ENCODE peak calls at places on chromosomes 12 and 14, in six cellular contexts. N is coronary artery; W is stimulated activated CD8-positive, alpha-beta memory T cell treated with anti-CD3 and anti-CD28 coated beads, Interleukin-7, amount 100 ng/mL, for 1 hour; V is COR-L47; O is neural crest cell; T is stimulated activated CD4-positive, alpha-beta T cell treated with anti-CD3 and anti-CD28 coated beads, Interleukin-1b, Interleukin-23, amount 100 ng/mL, for 24 hours. Q is an unnamed sample.

GRCh38 chr12:47356129-47356622 is 276.4 kb upstream of the AMIGO2 start:
- DNase-seq in N (no peak), W (no peak), V (no peak), O (no peak), T (no peak), Q (no peak)

GRCh38 chr12:6838854-6839253 is 1.9 kb upstream of the GNB3 start:
- DNase-seq in N (no peak), W (no peak), V (no peak), O (no peak), T (no peak), Q (no peak)

GRCh38 chr12:54027442-54027786 is 826 bp upstream of the HOXC6 start:
- DNase-seq in N (no peak), W (no peak), V (no peak), O (no peak), T (no peak), Q (no peak)

GRCh38 chr12:20588057-20588456 is 107.1 kb upstream of the SLCO1C1 start:
- DNase-seq in N (no peak), W (no peak), V (no peak), O (no peak), T (no peak), Q (peak; percentile 57)

GRCh38 chr12:48618541-48618940 is 48.7 kb upstream of the LALBA start:
- DNase-seq in N (no peak), W (peak; percentile 56), V (peak; percentile 33), O (peak; percentile 84), T (peak; percentile 67), Q (peak; percentile 73)

GRCh38 chr14:77123381-77124344 is 17.9 kb downstream of the ZDHHC22 start:
- DNase-seq in N (peak; percentile 60), W (no peak), V (peak; percentile 93), O (no peak), T (no peak), Q (peak; percentile 81)

GRCh38 chr14:32986791-32987545 is 48.3 kb downstream of the NPAS3 start:
- DNase-seq in N (no peak), W (no peak), V (no peak), O (peak; percentile 53), T (no peak), Q (peak; percentile 76)

GRCh38 chr12:90211017-90211416 is 502.4 kb upstream of the ATP2B1 start:
- DNase-seq in N (no peak), W (no peak), V (no peak), O (no peak), T (no peak), Q (no peak)

GRCh38 chr12:124130717-124131670 is 158.0 kb downstream of the ZNF664 start:
- DNase-seq in N (no peak), W (no peak), V (peak; percentile 44), O (no peak), T (no peak), Q (no peak)

GRCh38 chr14:95156765-95157194 is 549 bp downstream of the DICER1 start:
- DNase-seq in N (peak; percentile 81), W (no peak), V (no peak), O (peak; percentile 9), T (peak; percentile 5), Q (peak; percentile 28)

GRCh38 chr14:58705066-58705465 is 67.3 kb downstream of the DACT1 start:
- DNase-seq in N (no peak), W (no peak), V (no peak), O (no peak), T (no peak), Q (no peak)

GRCh38 chr14:71322660-71323250 is 415.5 kb downstream of the PCNX1 start:
- DNase-seq in N (no peak), W (no peak), V (peak; percentile 7), O (no peak), T (no peak), Q (peak; percentile 9)

GRCh38 chr14:63186453-63186852 is 17.8 kb upstream of the RHOJ start:
- DNase-seq in N (no peak), W (no peak), V (no peak), O (no peak), T (no peak), Q (no peak)

GRCh38 chr14:24639905-24640304 is 5.9 kb upstream of the GZMB start:
- DNase-seq in N (no peak), W (no peak), V (no peak), O (no peak), T (no peak), Q (no peak)

GRCh38 chr12:10722905-10723866 is at the start of gene YBX3:
- DNase-seq in N (peak; percentile 93), W (peak; percentile 4), V (no peak), O (peak; percentile 65), T (no peak), Q (peak; percentile 75)

GRCh38 chr14:102223682-102224081 is 81.3 kb downstream of the MOK start:
- DNase-seq in N (no peak), W (no peak), V (no peak), O (no peak), T (no peak), Q (no peak)

GRCh38 chr12:14164266-14164665 is 182.9 kb upstream of the GRIN2B start:
- DNase-seq in N (no peak), W (no peak), V (no peak), O (no peak), T (no peak), Q (no peak)

GRCh38 chr14:103696466-103697071 is 18.7 kb downstream of the XRCC3 start:
- DNase-seq in N (no peak), W (no peak), V (no peak), O (no peak), T (no peak), Q (no peak)